ENCODE peak calls at places on chromosomes 4 and X, in six cellular contexts. Y, E, C, K, G and Z are unnamed samples.
A peak's percentile ranks its signal among the peaks of the same experiment; 100 is the strongest.

GRCh38 chr4:113684534-113685091 is 76.9 kb downstream of the CAMK2D start:
- DNase-seq in Y (no peak), E (peak; percentile 42), C (peak; percentile 51), K (no peak), G (peak; percentile 81), Z (peak; percentile 27)

GRCh38 chr4:1172971-1173757 is 781 bp upstream of the SPON2 start:
- DNase-seq in Y (no peak), E (peak; percentile 78), C (peak; percentile 44), K (no peak), G (peak; percentile 79), Z (peak; percentile 35)

GRCh38 chr4:24853142-24853541 is 57.8 kb downstream of the SOD3 start:
- DNase-seq in Y (no peak), E (peak; percentile 22), C (no peak), K (no peak), G (no peak), Z (no peak)

GRCh38 chr4:152554742-152555141 is 18.9 kb upstream of the FBXW7 start:
- DNase-seq in Y (no peak), E (no peak), C (no peak), K (no peak), G (no peak), Z (no peak)

GRCh38 chr4:42543126-42543525 is 113.8 kb downstream of the ATP8A1 start:
- DNase-seq in Y (no peak), E (no peak), C (no peak), K (no peak), G (no peak), Z (no peak)

GRCh38 chrX:19593684-19594083 is 78.4 kb upstream of the MAP3K15 start:
- DNase-seq in Y (peak; percentile 3), E (peak; percentile 69), C (no peak), K (no peak), G (peak; percentile 32), Z (no peak)

GRCh38 chrX:82556588-82556987 is 951.5 kb upstream of the POU3F4 start:
- DNase-seq in Y (no peak), E (no peak), C (no peak), K (no peak), G (no peak), Z (no peak)

GRCh38 chr4:73998040-73999011 is at the start of gene CXCL5:
- DNase-seq in Y (no peak), E (peak; percentile 91), C (no peak), K (no peak), G (peak; percentile 68), Z (no peak)

GRCh38 chr4:165684177-165684870 is 188.7 kb upstream of the TLL1 start:
- DNase-seq in Y (no peak), E (peak; percentile 61), C (no peak), K (no peak), G (no peak), Z (peak; percentile 11)

GRCh38 chrX:96183843-96184242 is 500.8 kb upstream of the DIAPH2 start:
- DNase-seq in Y (no peak), E (peak; percentile 2), C (no peak), K (no peak), G (peak; percentile 11), Z (no peak)

GRCh38 chr4:95409127-95409526 is 139.6 kb downstream of the UNC5C start:
- DNase-seq in Y (no peak), E (no peak), C (no peak), K (no peak), G (no peak), Z (no peak)

GRCh38 chr4:88854481-88854880 is 156.9 kb upstream of the NAP1L5 start:
- DNase-seq in Y (no peak), E (no peak), C (no peak), K (no peak), G (no peak), Z (no peak)

GRCh38 chr4:166435449-166435848 is 562.4 kb downstream of the TLL1 start:
- DNase-seq in Y (no peak), E (peak; percentile 77), C (no peak), K (no peak), G (no peak), Z (peak; percentile 48)

GRCh38 chr4:91243132-91243531 is 1060.6 kb upstream of the GRID2 start:
- DNase-seq in Y (no peak), E (peak; percentile 3), C (no peak), K (no peak), G (peak; percentile 5), Z (no peak)

GRCh38 chr4:152516156-152516555 is 19.7 kb downstream of the FBXW7 start:
- DNase-seq in Y (no peak), E (peak; percentile 21), C (no peak), K (no peak), G (no peak), Z (no peak)

GRCh38 chrX:41909068-41909467 is 14.3 kb downstream of the CASK start:
- DNase-seq in Y (no peak), E (no peak), C (no peak), K (no peak), G (no peak), Z (no peak)

GRCh38 chr4:4394644-4395043 is 7.7 kb downstream of the NSG1 start:
- DNase-seq in Y (no peak), E (peak; percentile 83), C (no peak), K (no peak), G (no peak), Z (no peak)

GRCh38 chrX:106171293-106171692 is 3.2 kb downstream of the PWWP3B start:
- DNase-seq in Y (no peak), E (no peak), C (no peak), K (no peak), G (no peak), Z (no peak)

GRCh38 chrX:106168107-106168506 is at the start of gene PWWP3B:
- DNase-seq in Y (peak; percentile 38), E (peak; percentile 70), C (peak; percentile 21), K (no peak), G (peak; percentile 79), Z (no peak)

GRCh38 chrX:106170318-106170717 is 2.2 kb downstream of the PWWP3B start:
- DNase-seq in Y (peak; percentile 8), E (peak; percentile 49), C (no peak), K (no peak), G (peak; percentile 21), Z (no peak)
- TF ChIP-seq CTCF in Y (peak; percentile 28), E (peak; percentile 53), C (no peak), K (peak; percentile 35), G (peak; percentile 49), Z (peak; percentile 49)

GRCh38 chr4:118014831-118015230 is 19.5 kb upstream of the NDST3 start:
- DNase-seq in Y (no peak), E (no peak), C (no peak), K (no peak), G (no peak), Z (no peak)

GRCh38 chr4:118012142-118012541 is 22.1 kb upstream of the NDST3 start:
- DNase-seq in Y (no peak), E (no peak), C (no peak), K (no peak), G (no peak), Z (no peak)
- TF ChIP-seq CTCF in Y (no peak), E (no peak), C (no peak), K (peak; percentile 40), G (no peak), Z (peak; percentile 14)

GRCh38 chrX:109392895-109393294 is 89.0 kb downstream of the GUCY2F start:
- DNase-seq in Y (no peak), E (no peak), C (no peak), K (no peak), G (no peak), Z (no peak)

GRCh38 chrX:109390556-109390955 is 91.3 kb downstream of the GUCY2F start:
- DNase-seq in Y (no peak), E (no peak), C (no peak), K (no peak), G (no peak), Z (no peak)

GRCh38 chrX:109389917-109390316 is 92.0 kb downstream of the GUCY2F start:
- DNase-seq in Y (no peak), E (no peak), C (no peak), K (no peak), G (no peak), Z (no peak)

GRCh38 chrX:109399831-109400230 is 82.1 kb downstream of the GUCY2F start:
- DNase-seq in Y (no peak), E (no peak), C (no peak), K (no peak), G (no peak), Z (no peak)

DNA sequence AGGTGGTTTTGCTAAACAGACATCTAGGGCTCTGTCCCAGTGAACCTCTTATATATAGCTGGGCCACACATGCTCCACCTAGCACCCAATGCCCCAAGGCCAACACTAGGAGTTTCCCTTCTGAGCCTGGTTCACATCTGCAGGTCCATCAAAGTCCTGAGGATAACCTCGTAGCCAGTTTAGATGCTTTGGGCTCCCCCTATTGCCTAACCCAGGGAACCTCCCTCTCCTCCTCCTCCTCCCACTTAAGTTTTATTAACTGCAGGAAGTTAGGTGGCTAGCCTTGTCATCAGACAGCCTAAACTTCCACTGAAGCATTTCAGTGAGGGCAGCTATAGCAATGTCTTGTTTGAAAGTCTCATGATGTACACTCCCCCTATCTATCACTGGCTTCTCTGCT is 88.0 kb downstream of the GUCY2F start:
- DNase-seq in Y (no peak), E (peak; percentile 8), C (no peak), K (no peak), G (no peak), Z (no peak)
- TF ChIP-seq CTCF in Y (no peak), E (peak; percentile 6), C (no peak), K (peak; percentile 39), G (no peak), Z (no peak)

GRCh38 chr4:154640999-154641398 is 28.5 kb upstream of the FGG start:
- DNase-seq in Y (no peak), E (no peak), C (no peak), K (no peak), G (no peak), Z (no peak)

GRCh38 chr4:154643493-154643892 is 31.0 kb upstream of the FGG start:
- DNase-seq in Y (no peak), E (no peak), C (no peak), K (no peak), G (no peak), Z (no peak)

GRCh38 chr4:154642361-154642760 is 29.9 kb upstream of the FGG start:
- DNase-seq in Y (no peak), E (no peak), C (no peak), K (no peak), G (no peak), Z (no peak)
- TF ChIP-seq CTCF in Y (no peak), E (no peak), C (no peak), K (no peak), G (no peak), Z (no peak)